ENCODE peak calls at places on chromosome 6, in seven cellular contexts. V is transverse colon, Q is adipocyte, A is ascending aorta, N is heart right ventricle, D is endodermal cell, U is right cardiac atrium. L is an unnamed sample. For H3K4me1, the result is how much of the 10 kb centered on the place peaks cover.

GRCh38 chr6:134177753-134178229 is 125.4 kb upstream of the SLC2A12 start:
- DNase-seq in V (peak), U (no peak), Q (peak), N (no peak), D (no peak), A (no peak), L (no peak)

GRCh38 chr6:6842301-6842700 is 253.8 kb downstream of the LY86 start:
- DNase-seq in A (no peak), D (no peak), Q (no peak), N (no peak), U (no peak), V (no peak), L (no peak)

GRCh38 chr6:4661391-4661790 is 114.8 kb upstream of the CDYL start:
- DNase-seq in N (no peak), U (no peak), D (no peak), A (no peak), V (no peak), Q (no peak), L (no peak)

GRCh38 chr6:134057478-134057877 is 5.1 kb upstream of the SLC2A12 start:
- DNase-seq in U (no peak), A (no peak), D (peak), V (no peak), Q (no peak), N (no peak), L (no peak)

GRCh38 chr6:310671-311070 is 18.4 kb downstream of the DUSP22 start:
- DNase-seq in A (no peak), D (no peak), N (no peak), U (no peak), V (no peak), Q (no peak), L (no peak)

GRCh38 chr6:89411019-89411268 is 1.1 kb downstream of the RRAGD start:
- DNase-seq in V (no peak), Q (peak), A (no peak), N (no peak), D (no peak), U (peak), L (no peak)

GRCh38 chr6:37074053-37074827 is 68.8 kb downstream of the FGD2 start:
- DNase-seq in D (no peak), N (no peak), A (no peak), Q (peak), V (no peak), U (peak), L (peak)

GRCh38 chr6:131054392-131055250 is 8.4 kb downstream of the EPB41L2 start:
- DNase-seq in U (peak), V (no peak), N (no peak), Q (no peak), A (no peak), D (no peak), L (no peak)

GRCh38 chr6:52840763-52841585 is at the start of gene GSTA5:
- DNase-seq in A (no peak), D (no peak), Q (no peak), U (no peak), N (no peak), V (no peak), L (no peak)

GRCh38 chr6:75870389-75870788 is 121.3 kb downstream of the MYO6 start:
- DNase-seq in V (no peak), U (no peak), N (no peak), Q (no peak), D (no peak), A (no peak), L (no peak)

GRCh38 chr6:140480852-140481251 is 1106.4 kb upstream of the CITED2 start:
- DNase-seq in V (no peak), Q (peak), D (no peak), N (peak), U (peak), A (no peak), L (peak)

DNA sequence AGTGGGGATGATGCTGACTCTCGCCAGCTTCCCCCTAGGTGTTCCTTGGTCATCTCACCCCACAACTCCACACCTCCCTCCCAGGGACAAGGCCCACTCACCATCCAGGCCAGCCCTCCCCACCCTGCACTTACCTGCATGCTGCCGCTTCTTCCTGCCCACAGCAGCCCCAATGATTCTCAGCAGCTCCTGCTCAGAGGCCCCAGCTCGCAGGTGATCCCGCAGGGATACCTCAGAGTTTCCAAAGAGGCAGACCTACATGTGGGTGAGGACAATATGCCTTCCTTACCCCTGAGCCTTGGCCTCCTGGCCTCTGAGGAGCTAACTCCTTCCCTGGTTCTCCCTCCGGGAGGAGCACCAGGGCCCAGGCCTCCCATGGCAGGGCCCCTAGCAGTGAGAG is 24.6 kb downstream of the MOCS1 start:
- DNase-seq in D (no peak), A (no peak), V (no peak), U (no peak), N (no peak), Q (no peak), L (no peak)
- H3K4me1 ChIP-seq in D (under half), A (under half), V (under half), U (under half), N (under half), Q (under half), L (under half)

DNA sequence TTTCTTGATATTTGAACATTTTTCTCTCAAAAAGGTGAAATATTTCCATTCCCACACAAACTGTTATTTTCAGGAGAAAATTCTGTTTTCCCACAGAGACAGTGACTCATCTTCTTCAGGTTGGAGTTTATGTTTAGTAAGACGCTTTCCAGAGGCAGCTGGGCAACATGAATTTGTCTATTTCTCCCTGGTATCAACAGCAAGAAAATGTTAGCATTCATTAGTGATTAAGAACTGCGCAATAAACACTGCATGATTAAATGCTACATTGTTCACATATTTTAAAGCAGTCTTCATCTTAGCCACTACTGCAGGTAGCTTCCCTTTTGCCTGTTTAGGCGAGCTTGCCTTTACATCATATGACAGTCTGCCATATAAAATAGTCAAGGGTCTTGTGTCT is 295.7 kb downstream of the C6orf118 start:
- DNase-seq in Q (no peak), A (no peak), U (no peak), V (no peak), D (no peak), N (no peak), L (no peak)
- H3K4me1 ChIP-seq in Q (under half), A (under half), U (under half), V (under half), D (under half), N (under half), L (under half)

GRCh38 chr6:117169060-117169635 is 96.2 kb upstream of the VGLL2 start:
- DNase-seq in D (no peak), U (no peak), A (no peak), V (no peak), Q (no peak), N (no peak), L (no peak)
- H3K4me1 ChIP-seq in D (under half), U (under half), A (under half), V (under half), Q (under half), N (under half), L (under half)

GRCh38 chr6:13913226-13914001 is 11.3 kb upstream of the RNF182 start:
- DNase-seq in Q (no peak), D (no peak), A (no peak), N (no peak), V (no peak), U (no peak), L (no peak)

GRCh38 chr6:13916230-13916944 is 8.4 kb upstream of the RNF182 start:
- DNase-seq in U (no peak), A (no peak), Q (peak), N (no peak), V (no peak), D (no peak), L (no peak)

GRCh38 chr6:13917141-13917540 is 7.6 kb upstream of the RNF182 start:
- DNase-seq in Q (peak), D (no peak), A (no peak), V (no peak), N (no peak), U (no peak), L (no peak)

GRCh38 chr6:13914346-13914745 is 10.4 kb upstream of the RNF182 start:
- DNase-seq in Q (no peak), N (no peak), D (no peak), V (no peak), U (no peak), A (no peak), L (no peak)

DNA sequence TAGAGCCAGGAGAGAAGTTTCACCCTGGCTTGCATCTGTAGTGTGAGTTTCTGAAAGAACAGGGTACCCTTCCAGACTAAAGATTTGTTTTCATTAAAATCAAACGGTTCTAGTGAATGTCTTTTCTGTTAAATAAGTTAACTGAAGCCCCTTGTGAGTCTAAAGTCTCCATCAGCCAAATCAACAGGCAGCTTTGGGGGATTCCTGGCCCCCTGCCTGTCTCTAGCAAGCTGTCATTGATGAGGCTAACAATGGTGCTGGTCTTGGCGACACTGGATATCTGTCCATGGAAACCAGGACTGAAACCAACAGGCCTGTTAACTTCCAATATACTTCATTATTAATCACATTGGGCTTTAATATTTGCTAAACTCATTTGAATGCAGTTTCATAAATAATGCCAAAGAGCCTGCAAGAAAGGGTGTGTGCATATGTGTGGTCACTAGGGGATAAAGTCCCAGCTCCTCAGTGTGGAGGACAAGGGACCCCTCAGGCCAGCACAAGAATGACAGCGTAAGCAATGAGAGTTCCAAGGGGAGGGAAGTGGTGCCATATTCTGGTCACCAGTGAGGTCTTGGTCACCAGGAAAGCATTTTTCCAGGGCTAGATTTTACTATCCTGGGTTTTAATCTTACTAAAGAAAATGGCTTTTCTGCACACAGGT is 9.1 kb upstream of the RNF182 start:
- DNase-seq in U (no peak), N (no peak), Q (no peak), A (no peak), V (no peak), D (no peak), L (no peak)
- H3K4me1 ChIP-seq in U (under half), N (under half), Q (under half), A (under half), V (under half), D (under half), L (under half)

DNA sequence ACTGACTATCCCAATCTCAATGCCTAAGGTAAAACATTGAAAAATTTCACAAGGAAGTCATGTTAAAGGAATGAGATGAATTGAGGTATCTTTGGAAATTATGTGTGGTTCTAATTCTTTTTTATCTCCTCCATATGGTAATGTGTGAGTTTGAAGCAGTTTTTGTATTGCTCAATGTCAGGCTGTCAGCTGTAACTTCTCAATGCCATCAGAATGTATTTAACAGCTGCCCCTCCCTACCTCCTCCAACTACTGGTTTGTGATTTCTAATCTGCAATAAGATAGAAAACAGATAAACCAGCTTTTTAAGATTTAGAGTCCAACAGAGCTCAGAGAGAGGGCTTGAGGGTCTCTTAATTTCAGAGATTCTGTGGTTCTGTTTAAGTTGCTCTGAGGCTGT is 1005.8 kb upstream of the ADGRB3 start:
- DNase-seq in Q (peak), N (no peak), U (no peak), A (no peak), D (no peak), V (no peak), L (no peak)
- H3K4me1 ChIP-seq in Q (under half), N (under half), U (under half), A (under half), D (under half), V (under half), L (under half)

GRCh38 chr6:21845018-21845417 is 251.5 kb downstream of the SOX4 start:
- DNase-seq in Q (no peak), A (no peak), D (no peak), U (no peak), V (no peak), N (peak), L (no peak)

GRCh38 chr6:21846541-21847451 is 253.2 kb downstream of the SOX4 start:
- DNase-seq in N (peak), U (no peak), A (no peak), D (no peak), V (no peak), Q (no peak), L (no peak)

GRCh38 chr6:21847712-21848111 is 254.2 kb downstream of the SOX4 start:
- DNase-seq in V (no peak), D (no peak), U (no peak), Q (no peak), A (no peak), N (no peak), L (no peak)

GRCh38 chr6:21856096-21856825 is 262.7 kb downstream of the SOX4 start:
- DNase-seq in Q (peak), A (no peak), U (no peak), D (no peak), N (no peak), V (no peak), L (no peak)

DNA sequence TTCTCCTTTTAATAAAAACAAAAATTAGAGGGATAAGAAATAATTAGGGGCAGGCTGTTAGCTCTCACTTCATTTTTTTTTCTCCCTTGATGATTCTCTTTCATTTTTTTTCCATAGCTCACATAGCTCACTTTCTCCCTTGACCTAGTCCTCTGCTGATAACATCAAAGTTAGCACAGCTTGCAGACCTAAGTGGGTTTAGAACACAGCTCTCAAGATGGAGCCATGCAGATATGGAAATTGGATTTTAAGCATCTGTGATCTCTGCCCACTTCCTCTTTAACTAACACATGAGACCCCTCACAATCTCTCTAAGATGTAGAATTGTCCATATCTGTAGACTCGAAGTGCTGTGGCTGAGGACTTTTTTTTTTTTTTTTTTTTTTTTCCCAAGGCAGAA is 257.1 kb downstream of the SOX4 start:
- DNase-seq in V (no peak), Q (no peak), D (no peak), N (no peak), A (no peak), U (no peak), L (no peak)
- H3K4me1 ChIP-seq in V (under half), Q (under half), D (under half), N (under half), A (under half), U (under half), L (under half)

GRCh38 chr6:17107768-17108325 is 6.0 kb downstream of the STMND1 start:
- DNase-seq in U (no peak), Q (peak), N (no peak), D (no peak), V (no peak), A (no peak), L (no peak)
- H3K4me1 ChIP-seq in U (under half), Q (under half), N (under half), D (under half), V (under half), A (under half), L (under half)

DNA sequence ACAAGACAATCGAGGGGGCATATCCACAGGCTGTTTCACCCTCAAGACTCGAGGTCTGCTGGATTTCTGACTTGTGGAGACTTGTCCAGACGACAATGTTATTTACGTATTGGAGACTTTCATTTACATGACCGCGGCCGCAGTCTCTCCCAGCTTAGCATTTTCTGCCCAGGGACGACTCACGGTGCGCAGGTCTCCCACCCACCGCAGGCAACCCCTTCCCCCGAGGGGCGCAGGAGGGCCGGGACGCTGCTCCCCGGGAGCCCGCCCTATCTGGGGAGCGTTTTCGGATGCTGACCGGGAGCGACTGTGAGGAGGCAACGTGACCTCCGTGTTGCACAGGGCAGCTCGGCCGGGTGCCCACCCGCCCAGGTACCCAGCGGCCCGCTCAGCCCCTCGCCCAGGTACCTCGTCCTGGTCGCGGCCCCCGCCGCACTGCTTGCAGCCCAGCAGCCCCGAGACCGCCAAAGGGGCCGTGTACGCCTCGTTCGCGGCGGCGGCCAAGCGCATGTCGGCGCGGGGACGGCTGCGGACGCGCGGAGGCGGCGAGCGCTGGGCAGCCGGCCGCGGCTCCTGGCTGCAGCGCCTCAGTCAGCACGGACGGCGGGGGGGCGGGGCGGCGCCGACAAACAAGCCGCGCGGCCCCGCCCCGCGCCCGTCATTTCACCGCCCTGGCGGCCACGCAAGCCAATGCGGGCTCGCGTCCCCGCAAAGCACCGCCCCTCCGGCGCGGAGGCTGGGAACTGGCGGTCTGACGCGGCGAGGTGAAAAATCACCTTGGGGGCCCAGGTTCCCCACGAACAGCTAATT is 85.5 kb downstream of the SESN1 start:
- DNase-seq in Q (peak), V (peak), A (peak), D (peak), U (peak), N (peak), L (peak)
- H3K4me1 ChIP-seq in Q (under half), V (under half), A (under half), D (under half), U (under half), N (half or more), L (half or more)

GRCh38 chr6:16108996-16109658 is 19.8 kb upstream of the MYLIP start:
- DNase-seq in N (no peak), V (peak), U (peak), Q (no peak), D (no peak), A (no peak), L (no peak)

GRCh38 chr6:16105056-16105455 is 23.8 kb upstream of the MYLIP start:
- DNase-seq in D (no peak), A (no peak), Q (no peak), V (no peak), U (no peak), N (no peak), L (no peak)

GRCh38 chr6:16108419-16108818 is 20.5 kb upstream of the MYLIP start:
- DNase-seq in V (no peak), U (no peak), A (no peak), N (no peak), Q (no peak), D (no peak), L (no peak)

GRCh38 chr6:16105874-16106273 is 23.0 kb upstream of the MYLIP start:
- DNase-seq in A (no peak), U (no peak), V (no peak), N (no peak), D (no peak), Q (peak), L (no peak)

DNA sequence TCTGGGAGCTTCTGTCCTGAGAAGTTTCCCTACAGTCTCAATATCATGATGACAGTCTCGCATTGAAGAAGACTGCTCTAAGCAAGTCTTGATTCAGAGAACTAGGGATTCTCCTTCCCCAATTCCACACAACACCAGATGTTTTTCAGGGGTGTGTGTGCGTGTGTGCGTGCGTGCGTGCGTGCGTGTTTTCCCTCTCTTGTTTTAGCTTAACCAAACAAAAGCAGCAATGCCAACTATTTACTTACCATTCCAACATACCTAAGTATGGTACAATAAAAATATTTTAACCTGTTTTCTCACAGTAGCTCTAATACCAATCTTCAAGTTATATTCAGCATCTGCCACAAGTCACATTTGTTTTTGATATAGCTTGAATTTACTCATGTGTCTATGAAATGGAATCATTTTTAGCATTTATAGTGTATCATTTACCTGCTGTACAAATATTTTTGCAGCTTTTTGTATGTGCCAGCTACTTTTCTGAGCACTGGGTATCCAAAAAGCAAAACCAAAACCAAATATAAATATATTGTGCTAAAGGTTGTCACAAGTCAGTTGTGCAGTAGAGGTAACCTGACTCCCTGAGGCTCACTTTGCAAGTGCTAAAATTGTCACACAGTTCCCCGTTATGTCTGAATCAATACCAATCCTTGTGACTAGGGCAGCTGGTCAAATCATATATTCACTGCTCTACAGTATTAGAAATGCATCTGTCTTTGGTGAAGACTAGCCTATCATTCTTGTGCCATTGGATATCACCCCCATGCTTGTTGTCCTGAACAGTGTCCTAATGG is 21.7 kb upstream of the MYLIP start:
- DNase-seq in N (no peak), U (no peak), Q (no peak), A (no peak), D (no peak), V (no peak), L (no peak)
- H3K4me1 ChIP-seq in N (under half), U (under half), Q (under half), A (under half), D (under half), V (under half), L (half or more)

GRCh38 chr6:166471797-166472260 is 89.1 kb upstream of the MPC1 start:
- DNase-seq in Q (no peak), A (no peak), N (no peak), U (no peak), D (no peak), V (no peak), L (no peak)
- H3K4me1 ChIP-seq in Q (under half), A (under half), N (under half), U (under half), D (under half), V (under half), L (under half)

L was measured in gastrocnemius medialis.